ENCODE peak calls at places on chromosomes 12 and 14, in four cellular contexts. S is A549, I is WTC11, C is IMR-90. T is an unnamed sample.

GRCh38 chr14:53011053-53011462 is 60.2 kb upstream of the FERMT2 start:
- DNase-seq in S (peak), I (peak), C (peak), T (no peak)

GRCh38 chr14:69443296-69443805 is 41.2 kb upstream of the PLEKHD1 start:
- DNase-seq in I (no peak), S (no peak), C (no peak), T (no peak)

GRCh38 chr14:50040401-50040775 is 76.0 kb downstream of the VCPKMT start:
- DNase-seq in C (peak), S (peak), I (no peak), T (no peak)

GRCh38 chr14:90381999-90382451 is 14.8 kb upstream of the CALM1 start:
- DNase-seq in S (no peak), I (peak), C (no peak), T (no peak)

GRCh38 chr14:106622200-106622745 is 1095.9 kb downstream of the TMEM121 start:
- DNase-seq in I (no peak), S (no peak), C (no peak), T (no peak)

GRCh38 chr12:108647199-108647935 is 13.7 kb upstream of the SELPLG start:
- DNase-seq in I (no peak), C (no peak), S (no peak), T (no peak)

GRCh38 chr12:115611477-115611876 is 666.0 kb downstream of the MED13L start:
- DNase-seq in I (no peak), C (no peak), S (no peak), T (no peak)

GRCh38 chr12:32148372-32148771 is 41.7 kb downstream of the BICD1 start:
- DNase-seq in S (peak), I (no peak), C (peak), T (no peak)

GRCh38 chr14:37566811-37567371 is 28.2 kb downstream of the FOXA1 start:
- DNase-seq in I (no peak), S (peak), C (no peak), T (no peak)

GRCh38 chr12:47736877-47737676 is 11.8 kb upstream of the ENDOU start:
- DNase-seq in I (peak), C (peak), S (no peak), T (no peak)

GRCh38 chr12:45309826-45310626 is 94.1 kb downstream of the ANO6 start:
- DNase-seq in S (no peak), C (peak), I (no peak), T (no peak)

GRCh38 chr12:54175130-54175963 is 13.4 kb downstream of the SMUG1 start:
- DNase-seq in I (no peak), C (no peak), S (no peak), T (no peak)

GRCh38 chr12:29882771-29883315 is 99.1 kb upstream of the TMTC1 start:
- DNase-seq in I (no peak), S (no peak), C (no peak), T (no peak)

GRCh38 chr14:41362134-41362533 is 244.5 kb upstream of the LRFN5 start:
- DNase-seq in I (no peak), C (no peak), S (no peak), T (no peak)

GRCh38 chr12:56338643-56339422 is at the start of gene IL23A:
- DNase-seq in C (peak), S (no peak), I (peak), T (peak)

GRCh38 chr12:39764944-39765560 is 145.4 kb upstream of the ABCD2 start:
- DNase-seq in I (no peak), S (peak), C (peak), T (no peak)

GRCh38 chr12:19238520-19238919 is 109.0 kb downstream of the PLEKHA5 start:
- DNase-seq in I (no peak), C (no peak), S (no peak), T (no peak)

GRCh38 chr12:131816495-131816894 is 11.7 kb upstream of the MMP17 start:
- DNase-seq in C (no peak), S (no peak), I (no peak), T (no peak)

GRCh38 chr14:101019974-101020710 is 116.6 kb upstream of the RTL1 start:
- DNase-seq in I (no peak), C (no peak), S (no peak), T (no peak)

GRCh38 chr12:68222336-68222735 is 3.3 kb downstream of the IL26 start:
- DNase-seq in I (no peak), C (peak), S (no peak), T (no peak)

GRCh38 chr14:72786377-72787350 is 107.2 kb downstream of the DPF3 start:
- DNase-seq in S (no peak), I (no peak), C (no peak), T (no peak)

GRCh38 chr14:88002421-88002820 is 2.5 kb upstream of the GPR65 start:
- DNase-seq in S (no peak), I (no peak), C (no peak), T (no peak)

GRCh38 chr14:85688024-85688423 is 158.1 kb downstream of the FLRT2 start:
- DNase-seq in S (no peak), I (no peak), C (peak), T (no peak)

GRCh38 chr14:94408546-94409095 is 20.2 kb upstream of the SERPINA1 start:
- DNase-seq in C (no peak), S (no peak), I (no peak), T (no peak)

GRCh38 chr12:61138381-61138759 is 1121.8 kb upstream of the USP15 start:
- DNase-seq in I (no peak), C (no peak), S (no peak), T (no peak)

GRCh38 chr12:49428652-49429549 is 61.6 kb downstream of the SPATS2 start:
- DNase-seq in S (peak), C (peak), I (no peak), T (peak)

GRCh38 chr12:110431957-110432587 is 18.1 kb downstream of the ARPC3 start:
- DNase-seq in C (no peak), I (no peak), S (no peak), T (no peak)

GRCh38 chr12:92068441-92068840 is 77.2 kb downstream of the BTG1 start:
- DNase-seq in I (no peak), S (peak), C (no peak), T (no peak)

GRCh38 chr14:20597108-20597507 is 5.9 kb upstream of the RNASE12 start:
- DNase-seq in I (no peak), C (no peak), S (no peak), T (no peak)

DNA sequence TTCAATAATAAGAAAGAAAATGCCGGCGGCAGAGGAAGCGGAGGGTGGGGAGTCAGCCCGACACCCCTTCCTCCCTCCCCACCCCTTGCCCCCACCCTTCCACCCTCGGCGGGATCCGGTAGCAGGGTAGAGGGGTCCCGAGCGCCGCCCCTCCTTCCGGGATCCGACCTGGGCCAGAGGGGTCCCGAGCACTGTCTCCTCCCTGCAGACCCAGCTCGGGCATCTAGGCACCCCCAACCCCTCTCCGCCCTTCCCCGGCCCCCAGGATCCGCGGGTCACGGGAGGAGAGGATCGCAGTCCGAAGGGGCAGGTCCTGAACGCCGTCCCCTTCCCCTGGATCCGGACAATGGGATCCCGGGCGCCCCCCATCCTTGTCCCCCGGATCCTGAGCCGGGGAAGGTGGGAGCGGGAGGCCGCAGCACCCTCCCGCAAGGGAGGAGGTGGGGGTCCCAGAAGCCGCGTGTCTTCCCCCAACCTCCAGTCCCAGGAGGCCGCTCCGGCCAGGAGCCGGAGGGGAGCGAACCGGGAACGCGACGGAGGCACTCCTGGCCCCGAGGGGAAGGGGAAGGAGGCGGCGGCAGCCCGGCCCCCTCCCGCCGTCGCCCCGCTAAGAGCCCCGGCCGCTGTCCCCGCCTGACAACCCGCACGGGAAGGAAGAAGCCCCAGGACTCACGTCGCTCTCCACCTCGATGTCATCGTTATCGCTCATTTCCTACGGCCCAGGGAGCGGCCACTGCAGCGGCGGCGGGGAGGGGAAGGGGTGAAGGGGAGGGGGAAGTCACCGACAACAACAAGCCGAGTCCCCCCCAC is 481 bp downstream of the MAX start:
- DNase-seq in C (no peak), S (no peak), I (peak), T (no peak)
- TF ChIP-seq USF2 in C (no peak), S (no peak), I (no peak), T (no peak)

GRCh38 chr12:24964342-24964741 is 15.4 kb upstream of the BCAT1 start:
- DNase-seq in C (no peak), S (no peak), I (no peak), T (no peak)

GRCh38 chr12:24955389-24955788 is 6.5 kb upstream of the BCAT1 start:
- DNase-seq in S (no peak), I (no peak), C (no peak), T (no peak)

GRCh38 chr12:24955853-24956252 is 7.0 kb upstream of the BCAT1 start:
- DNase-seq in C (no peak), S (no peak), I (peak), T (no peak)

DNA sequence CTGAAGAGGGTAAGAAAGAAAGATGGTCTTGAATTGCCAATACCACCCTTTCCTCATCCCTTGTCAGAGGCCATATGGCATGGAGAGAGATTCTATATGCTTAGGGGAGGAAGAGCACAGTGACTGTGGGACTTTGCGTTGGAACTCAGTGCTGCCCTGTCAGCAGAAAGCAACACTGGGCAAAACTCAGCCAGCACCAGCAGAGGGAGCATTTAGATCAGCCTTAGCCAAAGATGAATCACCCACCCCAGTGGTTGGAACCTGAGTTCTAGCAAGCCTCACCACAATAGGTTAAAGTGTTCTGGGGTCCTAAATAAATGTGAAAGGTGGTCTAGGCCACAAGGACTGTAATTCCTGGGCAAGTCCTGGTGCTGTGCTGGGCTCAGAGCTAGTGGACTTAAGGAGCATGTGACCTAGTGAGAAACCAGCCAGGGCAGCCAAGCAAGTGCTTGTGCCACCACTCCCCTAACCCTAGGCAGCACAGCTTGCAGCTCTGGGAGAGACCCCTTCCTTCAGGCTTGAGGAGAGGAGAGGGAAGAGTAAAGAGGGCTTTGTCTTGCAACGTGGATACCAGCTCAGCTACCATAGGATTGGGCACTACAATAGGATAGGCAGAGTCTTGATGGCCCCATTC is 11.4 kb upstream of the BCAT1 start:
- DNase-seq in I (peak), S (peak), C (peak), T (peak)
- TF ChIP-seq USF2 in I (no peak), S (no peak), C (no peak), T (no peak)

GRCh38 chr14:24632336-24632735 is 1.7 kb downstream of the GZMB start:
- DNase-seq in C (no peak), I (no peak), S (no peak), T (no peak)

GRCh38 chr14:24632761-24633160 is 1.2 kb downstream of the GZMB start:
- DNase-seq in S (no peak), C (no peak), I (no peak), T (no peak)

GRCh38 chr14:24633353-24633752 is 637 bp downstream of the GZMB start:
- DNase-seq in C (no peak), I (no peak), S (no peak), T (no peak)

GRCh38 chr14:24631749-24632335 is 2.1 kb downstream of the GZMB start:
- DNase-seq in C (no peak), S (no peak), I (no peak), T (no peak)

DNA sequence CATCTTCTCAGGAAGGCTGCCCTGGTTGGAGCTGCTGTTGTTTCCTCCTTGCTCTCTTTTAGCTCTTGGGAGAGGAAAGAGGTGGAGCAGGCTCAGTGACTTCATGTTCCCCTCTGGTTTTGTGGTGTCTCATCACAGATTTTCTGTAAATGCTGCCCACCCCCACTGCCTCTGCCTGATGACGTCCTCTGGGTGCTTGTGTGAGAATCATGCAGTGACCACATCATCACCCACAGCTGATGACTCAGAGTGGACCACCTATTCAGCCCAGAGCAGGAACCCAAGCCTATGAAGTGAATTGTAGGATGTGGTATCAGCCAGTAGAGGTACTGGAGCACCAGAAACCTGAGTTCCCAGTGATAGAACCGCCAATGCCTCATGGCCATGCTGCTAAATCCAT is at the start of gene GZMB:
- DNase-seq in I (no peak), S (no peak), C (peak), T (no peak)
- TF ChIP-seq USF2 in I (no peak), S (no peak), C (no peak), T (no peak)

GRCh38 chr12:26090853-26091510 is 33.9 kb downstream of the BHLHE41 start:
- DNase-seq in I (no peak), S (no peak), C (peak), T (no peak)
- TF ChIP-seq USF2 in I (no peak), S (no peak), C (no peak), T (no peak)

GRCh38 chr14:56004807-56005579 is 113.2 kb upstream of the PELI2 start:
- DNase-seq in S (peak), C (peak), I (no peak), T (peak)
- TF ChIP-seq USF2 in S (no peak), C (no peak), I (no peak), T (no peak)

GRCh38 chr14:75226755-75227544 is 50.5 kb upstream of the TMED10 start:
- DNase-seq in I (no peak), C (no peak), S (no peak), T (no peak)

GRCh38 chr14:75222208-75222701 is 45.8 kb upstream of the TMED10 start:
- DNase-seq in I (no peak), C (peak), S (no peak), T (peak)

GRCh38 chr14:75224561-75224960 is 48.1 kb upstream of the TMED10 start:
- DNase-seq in C (peak), S (no peak), I (no peak), T (no peak)

GRCh38 chr14:75221797-75222196 is 45.4 kb upstream of the TMED10 start:
- DNase-seq in C (no peak), S (no peak), I (no peak), T (no peak)

GRCh38 chr14:75223664-75224154 is 47.3 kb upstream of the TMED10 start:
- DNase-seq in I (peak), C (peak), S (no peak), T (peak)
- TF ChIP-seq USF2 in I (no peak), C (no peak), S (no peak), T (no peak)

GRCh38 chr14:63650336-63650952 is 8.8 kb upstream of the WDR89 start:
- DNase-seq in S (no peak), C (peak), I (no peak), T (peak)
- TF ChIP-seq USF2 in S (no peak), C (no peak), I (no peak), T (no peak)

GRCh38 chr12:129589503-129589902 is 314.3 kb downstream of the TMEM132D start:
- DNase-seq in C (no peak), I (no peak), S (no peak), T (no peak)

DNA sequence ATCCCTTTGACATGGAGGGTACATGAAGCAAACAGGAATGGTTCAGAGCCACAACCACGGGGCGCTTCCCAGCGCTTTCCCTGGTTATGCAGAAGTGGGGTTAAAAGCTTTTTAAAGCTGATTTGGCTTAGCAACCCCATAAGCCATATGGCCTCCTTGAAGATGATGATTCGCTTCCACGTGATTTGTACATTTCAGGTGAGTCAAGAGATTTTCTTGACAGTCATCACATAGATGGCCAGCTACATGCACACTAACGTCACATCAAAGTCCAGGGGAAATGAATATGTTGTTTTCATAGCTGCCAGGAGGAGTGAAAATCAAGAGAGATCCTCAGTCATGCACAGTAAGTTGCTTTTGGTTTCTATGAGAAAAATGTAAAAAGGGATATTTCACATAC is 309.7 kb downstream of the TMEM132D start:
- DNase-seq in S (no peak), C (no peak), I (no peak), T (no peak)
- TF ChIP-seq USF2 in S (no peak), C (no peak), I (no peak), T (no peak)